ENCODE peak calls at places on chromosome 9, in five cellular contexts. C, M, E, W and U are unnamed samples.

GRCh38 chr9:108040783-108041182 is 551.2 kb upstream of the KLF4 start:
- DNase-seq in E (no peak), W (no peak), C (no peak), M (no peak), U (no peak)

GRCh38 chr9:127139071-127139731 is 16.8 kb upstream of the ANGPTL2 start:
- DNase-seq in M (no peak), E (no peak), C (no peak), W (no peak), U (no peak)

GRCh38 chr9:38031594-38031993 is 37.4 kb downstream of the SHB start:
- DNase-seq in W (no peak), M (no peak), C (no peak), E (no peak), U (no peak)

GRCh38 chr9:138073808-138074207 is 196.2 kb downstream of the CACNA1B start:
- DNase-seq in E (no peak), M (peak), C (no peak), W (no peak), U (no peak)

GRCh38 chr9:124110307-124110915 is 98.8 kb downstream of the LHX2 start:
- DNase-seq in W (peak), E (peak), M (no peak), C (peak), U (peak)

GRCh38 chr9:116549061-116549664 is 137.9 kb upstream of the TRIM32 start:
- DNase-seq in C (no peak), E (peak), M (no peak), W (peak), U (peak)

GRCh38 chr9:133199648-133200321 is 9.3 kb downstream of the OBP2B start:
- DNase-seq in C (no peak), W (no peak), M (no peak), E (peak), U (no peak)

GRCh38 chr9:131174681-131175239 is 49.4 kb downstream of the NUP214 start:
- DNase-seq in W (no peak), M (no peak), E (no peak), C (no peak), U (no peak)

GRCh38 chr9:120310035-120310434 is 269.9 kb downstream of the CDK5RAP2 start:
- DNase-seq in M (peak), W (no peak), E (no peak), C (no peak), U (no peak)

GRCh38 chr9:38713426-38713825 is 6.5 kb downstream of the FAM240B start:
- DNase-seq in M (no peak), W (no peak), E (no peak), C (no peak), U (peak)

GRCh38 chr9:113851860-113852259 is 24.2 kb upstream of the ZNF618 start:
- DNase-seq in E (no peak), W (no peak), C (no peak), M (no peak), U (no peak)

GRCh38 chr9:105066265-105066865 is 138.4 kb upstream of the ABCA1 start:
- DNase-seq in W (no peak), M (no peak), C (no peak), E (no peak), U (peak)

GRCh38 chr9:132008871-132009812 is 70.5 kb downstream of the MED27 start:
- DNase-seq in W (no peak), M (no peak), E (no peak), C (no peak), U (no peak)

GRCh38 chr9:136119259-136120118 is 814 bp upstream of the TMEM250 start:
- DNase-seq in E (no peak), W (no peak), M (peak), C (no peak), U (peak)

GRCh38 chr9:128146591-128147120 is 2.6 kb upstream of the LCN2 start:
- DNase-seq in E (no peak), W (no peak), C (no peak), M (no peak), U (no peak)

GRCh38 chr9:69168709-69169217 is 5.3 kb upstream of the TJP2 start:
- DNase-seq in E (no peak), C (peak), M (no peak), W (no peak), U (peak)

GRCh38 chr9:126694206-126695081 is 80.7 kb downstream of the LMX1B start:
- DNase-seq in W (no peak), M (peak), C (no peak), E (no peak), U (no peak)

GRCh38 chr9:4548796-4549725 is 58.8 kb downstream of the SLC1A1 start:
- DNase-seq in M (peak), W (no peak), E (peak), C (no peak), U (no peak)

GRCh38 chr9:127144670-127145458 is 22.4 kb upstream of the ANGPTL2 start:
- DNase-seq in W (no peak), E (no peak), M (no peak), C (no peak), U (peak)

GRCh38 chr9:129359871-129360536 is 181.9 kb upstream of the IER5L start:
- DNase-seq in M (peak), W (no peak), C (no peak), E (no peak), U (no peak)

GRCh38 chr9:127697575-127697974 is 9.2 kb upstream of the CFAP157 start:
- DNase-seq in W (no peak), M (no peak), E (no peak), C (no peak), U (no peak)

GRCh38 chr9:91783411-91783810 is 166.6 kb downstream of the ROR2 start:
- DNase-seq in E (no peak), M (no peak), W (no peak), C (no peak), U (no peak)

GRCh38 chr9:136544549-136545064 is 1.2 kb downstream of the NOTCH1 start:
- DNase-seq in W (peak), M (peak), C (peak), E (peak), U (no peak)

GRCh38 chr9:133210202-133210532 is 1.1 kb upstream of the OBP2B start:
- DNase-seq in W (no peak), E (no peak), C (no peak), M (no peak), U (no peak)

GRCh38 chr9:117414220-117414905 is 494 bp downstream of the ASTN2 start:
- DNase-seq in C (no peak), E (peak), M (peak), W (peak), U (peak)

GRCh38 chr9:5195450-5195849 is 10.0 kb upstream of the INSL6 start:
- DNase-seq in C (no peak), W (no peak), M (no peak), E (no peak), U (no peak)

GRCh38 chr9:18542837-18543405 is 69.0 kb downstream of the ADAMTSL1 start:
- DNase-seq in E (no peak), C (no peak), M (peak), W (no peak), U (peak)

GRCh38 chr9:80605129-80605528 is 1033.4 kb downstream of the TLE4 start:
- DNase-seq in E (no peak), C (no peak), M (peak), W (peak), U (peak)

GRCh38 chr9:78064075-78064474 is 32.5 kb upstream of the GNAQ start:
- DNase-seq in W (peak), M (no peak), E (peak), C (no peak), U (peak)

GRCh38 chr9:108486791-108487190 is 369.0 kb downstream of the ACTL7B start:
- DNase-seq in C (no peak), E (no peak), M (no peak), W (no peak), U (no peak)

GRCh38 chr9:110316255-110316921 is 21.3 kb downstream of the TXNDC8 start:
- DNase-seq in E (no peak), W (no peak), C (no peak), M (no peak), U (peak)

GRCh38 chr9:124553738-124554137 is 46.5 kb upstream of the NR5A1 start:
- DNase-seq in W (no peak), E (no peak), M (no peak), C (no peak), U (peak)